ENCODE peak calls at places on chromosomes 16 and 17, in ten cellular contexts. I is heart left ventricle, M is A549, Y is lower leg skin, P is stomach, V is vagina, B is NB4, W is tibial nerve, K is esophagus muscularis mucosa, N is spleen. A is an unnamed sample.

GRCh38 chr17:35373984-35374765 is 754 bp upstream of the SLFN11 start:
- DNase-seq in I (peak; percentile 70), M (peak; percentile 38), Y (peak; percentile 93), P (peak; percentile 47), V (no peak), B (peak; percentile 86), W (peak; percentile 57), K (peak; percentile 92), N (peak; percentile 90), A (peak; percentile 14)

GRCh38 chr16:74573622-74574021 is 33.3 kb downstream of the GLG1 start:
- DNase-seq in I (no peak), M (no peak), Y (no peak), P (no peak), V (no peak), B (peak; percentile 12), W (no peak), K (no peak), N (no peak), A (no peak)

GRCh38 chr16:13070268-13070667 is 168.9 kb downstream of the SHISA9 start:
- DNase-seq in I (no peak), M (no peak), Y (peak; percentile 48), P (no peak), V (no peak), B (no peak), W (no peak), K (no peak), N (no peak), A (no peak)

GRCh38 chr17:43908111-43908721 is 880 bp upstream of the MPP2 start:
- DNase-seq in I (peak; percentile 76), M (peak; percentile 56), Y (peak; percentile 93), P (peak; percentile 65), V (peak; percentile 93), B (peak; percentile 68), W (peak; percentile 72), K (peak; percentile 95), N (no peak), A (peak; percentile 71)

GRCh38 chr16:52556083-52556482 is 9.1 kb upstream of the TOX3 start:
- DNase-seq in I (no peak), M (no peak), Y (no peak), P (no peak), V (no peak), B (no peak), W (no peak), K (no peak), N (no peak), A (no peak)

GRCh38 chr16:69831212-69832123 is 69.3 kb downstream of the WWP2 start:
- DNase-seq in I (no peak), M (peak; percentile 40), Y (no peak), P (no peak), V (no peak), B (no peak), W (no peak), K (no peak), N (no peak), A (no peak)

GRCh38 chr17:21510686-21511367 is 134.7 kb downstream of the KCNJ12 start:
- DNase-seq in I (no peak), M (no peak), Y (peak; percentile 62), P (no peak), V (no peak), B (no peak), W (no peak), K (no peak), N (no peak), A (no peak)

GRCh38 chr16:56972898-56973689 is 11.3 kb downstream of the CETP start:
- DNase-seq in I (no peak), M (no peak), Y (no peak), P (no peak), V (no peak), B (no peak), W (no peak), K (no peak), N (no peak), A (no peak)

GRCh38 chr17:80762076-80762475 is 217.4 kb downstream of the RPTOR start:
- DNase-seq in I (no peak), M (no peak), Y (no peak), P (no peak), V (no peak), B (no peak), W (no peak), K (no peak), N (no peak), A (peak; percentile 41)

GRCh38 chr17:17855334-17855725 is 18.5 kb upstream of the SREBF1 start:
- DNase-seq in I (no peak), M (no peak), Y (no peak), P (no peak), V (no peak), B (no peak), W (no peak), K (no peak), N (no peak), A (no peak)

DNA sequence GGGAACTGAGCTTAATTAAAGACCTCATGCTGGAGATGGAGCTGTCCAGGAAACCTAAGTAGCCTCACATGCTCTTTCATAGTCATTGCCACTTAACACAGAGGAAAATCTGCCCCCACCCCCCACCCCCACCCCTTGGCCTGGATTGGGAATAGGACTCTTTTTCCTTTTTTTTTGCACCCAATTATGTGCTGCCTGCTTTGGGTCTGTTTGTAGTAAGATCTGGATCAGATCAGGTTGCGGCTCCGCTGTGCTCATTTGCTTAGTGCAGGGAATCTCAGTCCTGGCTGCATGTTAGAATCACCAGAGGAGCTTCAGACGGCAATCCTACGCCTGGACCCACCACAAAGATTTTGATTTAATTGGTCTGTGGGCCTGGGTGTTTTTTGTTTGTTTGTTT is 219.0 kb downstream of the UTP18 start:
- DNase-seq in I (no peak), M (no peak), Y (no peak), P (no peak), V (no peak), B (no peak), W (no peak), K (no peak), N (no peak), A (no peak)
- TF ChIP-seq POLR2A in I (no peak), M (no peak), Y (no peak), P (no peak), V (no peak), B (no peak), W (no peak), K (no peak), N (no peak), A (no peak)

GRCh38 chr17:76272541-76273434 is 7.6 kb downstream of the UBALD2 start:
- DNase-seq in I (no peak), M (no peak), Y (peak; percentile 89), P (no peak), V (no peak), B (no peak), W (no peak), K (no peak), N (peak; percentile 84), A (no peak)

GRCh38 chr17:76271669-76272540 is 6.8 kb downstream of the UBALD2 start:
- DNase-seq in I (no peak), M (no peak), Y (peak; percentile 88), P (peak; percentile 58), V (no peak), B (no peak), W (no peak), K (no peak), N (peak; percentile 96), A (no peak)

GRCh38 chr17:76270127-76270592 is 5.0 kb downstream of the UBALD2 start:
- DNase-seq in I (no peak), M (no peak), Y (peak; percentile 87), P (no peak), V (no peak), B (no peak), W (no peak), K (no peak), N (peak; percentile 86), A (no peak)

GRCh38 chr17:76268991-76269981 is 4.1 kb downstream of the UBALD2 start:
- DNase-seq in I (no peak), M (no peak), Y (no peak), P (no peak), V (no peak), B (no peak), W (no peak), K (no peak), N (no peak), A (no peak)

DNA sequence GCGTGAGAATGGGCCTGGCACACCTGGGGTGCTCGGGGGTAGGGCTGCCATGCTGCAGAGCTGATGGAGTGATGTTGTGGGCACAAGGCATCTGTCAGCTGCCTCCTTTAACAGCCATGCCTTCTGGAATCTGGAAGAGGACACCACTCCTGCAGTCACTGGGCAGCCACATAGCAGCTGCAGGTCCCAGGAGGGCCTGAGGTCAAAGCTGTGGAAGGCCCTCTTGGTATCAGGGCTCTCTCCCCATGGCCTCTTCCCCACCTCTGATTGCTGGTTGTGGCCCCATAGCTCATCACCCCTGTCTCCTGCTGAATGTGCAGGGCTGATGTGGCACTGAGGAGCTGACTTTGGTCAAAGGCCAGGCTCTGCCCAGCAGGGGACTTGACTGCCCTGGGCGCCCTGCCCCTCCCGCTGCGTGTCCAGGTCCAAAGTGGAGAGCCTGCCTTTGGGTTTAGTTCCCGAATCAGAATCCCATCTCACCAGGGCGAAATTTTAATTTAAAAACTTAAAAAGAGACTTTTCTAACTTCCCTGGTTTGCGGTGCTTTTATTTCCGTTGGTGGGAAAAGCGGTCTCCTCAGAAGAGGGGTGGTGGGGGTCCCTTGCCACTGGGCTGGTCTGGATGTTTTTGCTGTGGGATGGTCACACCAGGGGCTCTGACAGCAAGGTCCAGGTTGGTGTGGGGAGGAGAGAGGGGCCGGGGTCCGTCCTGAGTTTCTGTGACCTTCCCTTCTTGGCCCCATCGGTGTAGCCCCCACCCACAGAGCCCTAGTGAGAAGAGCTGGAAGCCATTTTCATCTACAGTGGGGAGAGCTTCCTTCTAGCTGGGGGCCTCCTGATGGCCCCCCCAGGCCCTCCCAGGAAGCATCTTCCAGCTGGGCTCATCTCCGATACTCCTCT is 5.9 kb downstream of the UBALD2 start:
- DNase-seq in I (no peak), M (no peak), Y (no peak), P (no peak), V (no peak), B (no peak), W (no peak), K (no peak), N (peak; percentile 77), A (no peak)
- TF ChIP-seq POLR2A in I (no peak), M (no peak), Y (no peak), P (no peak), V (no peak), B (no peak), W (no peak), K (no peak), N (no peak), A (no peak)

DNA sequence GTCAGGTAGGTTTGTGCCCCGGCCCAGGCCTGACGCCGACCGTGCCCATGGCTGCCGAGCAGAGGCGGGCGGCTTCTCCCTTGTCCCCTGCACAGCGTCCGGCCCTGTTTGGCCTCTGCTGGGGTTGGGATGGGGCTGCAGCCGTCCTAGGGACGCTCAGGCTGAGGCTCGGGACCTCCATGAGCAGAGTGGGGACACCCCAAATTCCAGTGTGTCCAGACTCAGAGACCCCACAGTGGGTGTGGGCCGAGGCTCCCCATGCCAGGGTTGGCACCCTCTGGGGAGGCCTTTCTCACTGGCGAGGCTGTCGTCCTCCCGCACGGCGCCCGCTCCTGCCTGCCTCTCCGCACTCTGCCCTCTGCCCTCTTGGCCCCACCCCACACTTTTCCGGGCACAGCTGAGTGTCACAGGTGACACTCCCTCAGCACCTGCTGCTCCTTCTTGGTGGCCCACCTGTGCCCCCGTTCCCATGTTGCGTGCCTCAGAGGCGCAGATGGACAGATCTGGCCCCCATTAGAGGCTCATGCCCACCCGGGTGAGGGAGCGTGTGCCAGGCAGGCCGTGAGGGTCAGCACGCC is 16.1 kb downstream of the TRAF7 start:
- DNase-seq in I (no peak), M (no peak), Y (no peak), P (no peak), V (no peak), B (no peak), W (no peak), K (no peak), N (no peak), A (no peak)
- TF ChIP-seq POLR2A in I (no peak), M (no peak), Y (no peak), P (no peak), V (no peak), B (no peak), W (no peak), K (no peak), N (no peak), A (no peak)

GRCh38 chr16:81715358-81716196 is 63.5 kb upstream of the PLCG2 start:
- DNase-seq in I (no peak), M (no peak), Y (no peak), P (no peak), V (no peak), B (no peak), W (no peak), K (no peak), N (no peak), A (no peak)
- TF ChIP-seq POLR2A in I (no peak), M (no peak), Y (no peak), P (no peak), V (no peak), B (no peak), W (no peak), K (no peak), N (no peak), A (no peak)

A was measured in H54.